ENCODE peak calls at places on chromosomes 6 and 20, in five cellular contexts. One of them, this sample, is unnamed.

GRCh38 chr6:20188630-20189075 is 23.6 kb downstream of the MBOAT1 start:
- DNase-seq in GM23248: peak
- DNase-seq in dorsolateral prefrontal cortex: no peak
- DNase-seq in stomach: no peak
- DNase-seq in heart left ventricle: no peak
- DNase-seq in this sample: no peak

GRCh38 chr6:86937219-86938079 is at the start of gene HTR1E:
- DNase-seq in dorsolateral prefrontal cortex: peak
- DNase-seq in stomach: peak
- DNase-seq in heart left ventricle: peak
- DNase-seq in GM23248: peak
- DNase-seq in this sample: peak

GRCh38 chr6:16270178-16270794 is 31.9 kb downstream of the GMPR start:
- DNase-seq in heart left ventricle: no peak
- DNase-seq in dorsolateral prefrontal cortex: no peak
- DNase-seq in GM23248: no peak
- DNase-seq in stomach: no peak
- DNase-seq in this sample: no peak

GRCh38 chr6:225121-225721 is 67.1 kb upstream of the DUSP22 start:
- DNase-seq in heart left ventricle: peak
- DNase-seq in GM23248: no peak
- DNase-seq in dorsolateral prefrontal cortex: no peak
- DNase-seq in stomach: no peak
- DNase-seq in this sample: no peak

GRCh38 chr6:154319231-154319858 is 37.3 kb downstream of the IPCEF1 start:
- DNase-seq in stomach: no peak
- DNase-seq in dorsolateral prefrontal cortex: no peak
- DNase-seq in GM23248: peak
- DNase-seq in heart left ventricle: no peak
- DNase-seq in this sample: no peak

GRCh38 chr20:41862023-41862422 is 243.8 kb upstream of the CHD6 start:
- DNase-seq in GM23248: no peak
- DNase-seq in stomach: no peak
- DNase-seq in heart left ventricle: no peak
- DNase-seq in dorsolateral prefrontal cortex: no peak
- DNase-seq in this sample: no peak

GRCh38 chr20:10708342-10709185 is 34.8 kb upstream of the JAG1 start:
- DNase-seq in dorsolateral prefrontal cortex: no peak
- DNase-seq in heart left ventricle: no peak
- DNase-seq in stomach: no peak
- DNase-seq in GM23248: peak
- DNase-seq in this sample: no peak

GRCh38 chr20:48416002-48416401 is 411.8 kb downstream of the PREX1 start:
- DNase-seq in stomach: no peak
- DNase-seq in GM23248: no peak
- DNase-seq in heart left ventricle: no peak
- DNase-seq in dorsolateral prefrontal cortex: no peak
- DNase-seq in this sample: no peak

GRCh38 chr20:17518339-17519052 is 12.7 kb downstream of the BFSP1 start:
- DNase-seq in GM23248: peak
- DNase-seq in dorsolateral prefrontal cortex: no peak
- DNase-seq in heart left ventricle: peak
- DNase-seq in stomach: no peak
- DNase-seq in this sample: peak

GRCh38 chr20:479487-479886 is 17.2 kb upstream of the TBC1D20 start:
- DNase-seq in dorsolateral prefrontal cortex: no peak
- DNase-seq in heart left ventricle: no peak
- DNase-seq in GM23248: no peak
- DNase-seq in stomach: no peak
- DNase-seq in this sample: no peak

GRCh38 chr20:18056174-18057105 is 1.3 kb downstream of the OVOL2 start:
- DNase-seq in stomach: peak
- DNase-seq in heart left ventricle: no peak
- DNase-seq in dorsolateral prefrontal cortex: no peak
- DNase-seq in GM23248: peak
- DNase-seq in this sample: no peak

GRCh38 chr6:97626586-97627441 is 343.8 kb upstream of the MMS22L start:
- DNase-seq in dorsolateral prefrontal cortex: no peak
- DNase-seq in GM23248: peak
- DNase-seq in stomach: no peak
- DNase-seq in heart left ventricle: no peak
- DNase-seq in this sample: no peak

GRCh38 chr6:35360349-35361138 is 18.2 kb downstream of the PPARD start:
- DNase-seq in stomach: no peak
- DNase-seq in dorsolateral prefrontal cortex: peak
- DNase-seq in heart left ventricle: peak
- DNase-seq in GM23248: peak
- DNase-seq in this sample: peak

GRCh38 chr20:7868108-7868507 is 72.2 kb downstream of the HAO1 start:
- DNase-seq in dorsolateral prefrontal cortex: no peak
- DNase-seq in heart left ventricle: no peak
- DNase-seq in GM23248: no peak
- DNase-seq in stomach: no peak
- DNase-seq in this sample: no peak

GRCh38 chr6:3297909-3298308 is 39.2 kb downstream of the PSMG4 start:
- DNase-seq in stomach: no peak
- DNase-seq in dorsolateral prefrontal cortex: peak
- DNase-seq in heart left ventricle: no peak
- DNase-seq in GM23248: no peak
- DNase-seq in this sample: no peak

GRCh38 chr6:90241229-90241873 is 55.3 kb downstream of the BACH2 start:
- DNase-seq in dorsolateral prefrontal cortex: no peak
- DNase-seq in stomach: no peak
- DNase-seq in GM23248: no peak
- DNase-seq in heart left ventricle: no peak
- DNase-seq in this sample: no peak

GRCh38 chr6:162468326-162468725 is 259.2 kb downstream of the PRKN start:
- DNase-seq in GM23248: peak
- DNase-seq in heart left ventricle: peak
- DNase-seq in stomach: no peak
- DNase-seq in dorsolateral prefrontal cortex: no peak
- DNase-seq in this sample: no peak

GRCh38 chr6:160259585-160259984 is 964 bp upstream of the SLC22A2 start:
- DNase-seq in dorsolateral prefrontal cortex: no peak
- DNase-seq in stomach: no peak
- DNase-seq in heart left ventricle: no peak
- DNase-seq in GM23248: no peak
- DNase-seq in this sample: no peak

GRCh38 chr20:34916774-34917354 is 38.7 kb downstream of the GSS start:
- DNase-seq in heart left ventricle: no peak
- DNase-seq in stomach: no peak
- DNase-seq in dorsolateral prefrontal cortex: no peak
- DNase-seq in GM23248: no peak
- DNase-seq in this sample: no peak

GRCh38 chr20:25017257-25017803 is 24.8 kb upstream of the APMAP start:
- DNase-seq in dorsolateral prefrontal cortex: peak
- DNase-seq in heart left ventricle: peak
- DNase-seq in stomach: peak
- DNase-seq in GM23248: no peak
- DNase-seq in this sample: no peak

GRCh38 chr6:134117409-134117808 is 65.0 kb upstream of the SLC2A12 start:
- DNase-seq in stomach: no peak
- DNase-seq in dorsolateral prefrontal cortex: no peak
- DNase-seq in GM23248: peak
- DNase-seq in heart left ventricle: no peak
- DNase-seq in this sample: no peak

GRCh38 chr6:15477746-15478145 is 185.1 kb downstream of the DTNBP1 start:
- DNase-seq in stomach: no peak
- DNase-seq in dorsolateral prefrontal cortex: no peak
- DNase-seq in GM23248: no peak
- DNase-seq in heart left ventricle: no peak
- DNase-seq in this sample: no peak

GRCh38 chr6:146027586-146028249 is 1.1 kb upstream of the GRM1 start:
- DNase-seq in GM23248: peak
- DNase-seq in dorsolateral prefrontal cortex: no peak
- DNase-seq in stomach: no peak
- DNase-seq in heart left ventricle: no peak
- DNase-seq in this sample: no peak

GRCh38 chr20:56781108-56781739 is 152.1 kb downstream of the TFAP2C start:
- DNase-seq in dorsolateral prefrontal cortex: no peak
- DNase-seq in stomach: no peak
- DNase-seq in GM23248: peak
- DNase-seq in heart left ventricle: no peak
- DNase-seq in this sample: no peak

GRCh38 chr6:3444276-3445088 is 12.4 kb downstream of the SLC22A23 start:
- DNase-seq in heart left ventricle: no peak
- DNase-seq in stomach: no peak
- DNase-seq in dorsolateral prefrontal cortex: no peak
- DNase-seq in GM23248: no peak
- DNase-seq in this sample: no peak

GRCh38 chr6:1945235-1945832 is 300.1 kb downstream of the GMDS start:
- DNase-seq in GM23248: no peak
- DNase-seq in dorsolateral prefrontal cortex: no peak
- DNase-seq in stomach: no peak
- DNase-seq in heart left ventricle: no peak
- DNase-seq in this sample: no peak

GRCh38 chr6:28541996-28542395 is 16.3 kb downstream of the GPX5 start:
- DNase-seq in heart left ventricle: no peak
- DNase-seq in stomach: no peak
- DNase-seq in GM23248: no peak
- DNase-seq in dorsolateral prefrontal cortex: no peak
- DNase-seq in this sample: no peak

GRCh38 chr6:28542440-28543293 is 17.0 kb downstream of the GPX5 start:
- DNase-seq in GM23248: peak
- DNase-seq in heart left ventricle: no peak
- DNase-seq in dorsolateral prefrontal cortex: no peak
- DNase-seq in stomach: no peak
- DNase-seq in this sample: peak

GRCh38 chr6:28545955-28546354 is 20.3 kb downstream of the GPX5 start:
- DNase-seq in dorsolateral prefrontal cortex: no peak
- DNase-seq in heart left ventricle: no peak
- DNase-seq in stomach: no peak
- DNase-seq in GM23248: no peak
- DNase-seq in this sample: no peak

GRCh38 chr6:28543671-28544131 is 18.0 kb downstream of the GPX5 start:
- DNase-seq in dorsolateral prefrontal cortex: no peak
- DNase-seq in stomach: no peak
- DNase-seq in heart left ventricle: no peak
- DNase-seq in GM23248: peak
- DNase-seq in this sample: peak

GRCh38 chr6:28544211-28544610 is 18.5 kb downstream of the GPX5 start:
- DNase-seq in stomach: no peak
- DNase-seq in GM23248: no peak
- DNase-seq in dorsolateral prefrontal cortex: no peak
- DNase-seq in heart left ventricle: no peak
- DNase-seq in this sample: no peak
- H3K27ac ChIP-seq in stomach: no peak
- H3K27ac ChIP-seq in GM23248: no peak
- H3K27ac ChIP-seq in dorsolateral prefrontal cortex: no peak
- H3K27ac ChIP-seq in heart left ventricle: no peak
- H3K27ac ChIP-seq in this sample: peak

DNA sequence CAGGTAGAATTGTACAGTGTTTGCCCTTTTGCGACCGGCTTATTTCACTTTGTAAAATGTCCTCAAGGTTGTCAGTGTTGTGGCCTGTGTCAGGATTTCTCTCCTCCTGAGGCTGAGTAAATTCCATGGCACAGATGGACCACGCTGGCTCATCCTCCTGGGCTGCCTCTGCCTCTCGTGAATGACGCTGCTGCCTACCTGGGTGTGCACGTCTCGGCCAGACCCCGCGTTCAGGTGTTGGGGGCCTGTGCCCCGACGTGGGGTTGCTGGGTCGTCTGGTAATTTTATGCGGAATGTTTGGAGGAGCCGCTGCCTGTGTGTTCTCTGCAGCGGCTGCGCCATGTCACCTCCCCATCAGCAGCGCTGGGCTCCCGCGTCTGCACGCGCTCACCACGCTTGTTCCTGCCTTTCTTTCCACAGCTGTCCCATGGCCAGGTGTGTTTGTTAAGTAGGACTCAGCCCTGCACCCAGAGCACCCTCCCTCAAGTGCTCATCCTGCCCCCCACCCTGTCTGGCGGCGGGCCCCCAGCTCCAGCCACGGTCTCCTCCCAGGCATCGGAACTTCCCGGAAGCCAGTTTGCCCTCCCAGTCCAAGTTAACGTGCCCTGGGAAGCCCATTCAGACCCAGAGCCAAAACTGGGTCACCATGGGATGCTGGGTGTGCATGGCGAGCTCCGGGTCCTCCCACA is 36.1 kb upstream of the CHRNA4 start:
- DNase-seq in dorsolateral prefrontal cortex: no peak
- DNase-seq in heart left ventricle: no peak
- DNase-seq in stomach: no peak
- DNase-seq in GM23248: no peak
- DNase-seq in this sample: no peak
- H3K27ac ChIP-seq in dorsolateral prefrontal cortex: no peak
- H3K27ac ChIP-seq in heart left ventricle: no peak
- H3K27ac ChIP-seq in stomach: no peak
- H3K27ac ChIP-seq in GM23248: no peak
- H3K27ac ChIP-seq in this sample: no peak

DNA sequence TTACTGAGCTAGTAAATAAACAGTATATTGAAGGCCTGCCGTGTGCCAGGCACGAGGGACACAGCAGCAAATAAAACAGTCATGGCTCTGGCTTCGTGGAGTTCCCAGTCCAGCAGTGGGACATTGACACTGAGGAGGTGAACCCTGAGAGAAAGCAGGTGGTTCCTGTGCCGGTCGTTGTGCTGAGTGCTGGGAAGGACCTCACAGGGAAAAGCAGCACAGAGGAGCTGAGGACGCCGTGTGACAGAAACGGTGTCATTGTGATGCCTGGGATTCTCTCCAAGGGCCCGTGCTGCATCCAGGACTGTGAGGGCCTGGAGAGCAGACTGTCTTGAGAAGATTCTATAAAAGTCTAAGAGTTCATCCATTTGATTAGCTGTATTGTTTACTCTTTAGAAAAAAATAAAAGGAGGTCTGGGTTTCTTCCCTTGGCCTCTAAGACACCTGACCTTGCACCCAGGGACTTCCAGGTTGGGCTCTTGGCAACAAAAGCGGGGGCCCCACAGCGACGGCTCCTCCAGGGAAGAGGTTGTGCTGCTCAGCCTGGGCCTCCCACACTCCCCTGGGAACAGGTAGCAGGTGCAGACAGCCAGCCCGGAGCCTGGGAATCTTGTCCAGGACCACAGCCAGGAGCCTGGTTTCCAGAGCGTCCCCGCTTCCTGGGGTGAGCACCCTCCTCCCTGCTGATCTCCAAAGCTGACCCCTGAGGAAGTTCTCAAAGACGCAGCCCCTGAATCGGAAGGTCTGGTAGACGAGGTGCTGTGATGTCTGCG is 251.2 kb upstream of the PMEPA1 start:
- DNase-seq in GM23248: no peak
- DNase-seq in dorsolateral prefrontal cortex: no peak
- DNase-seq in heart left ventricle: no peak
- DNase-seq in stomach: no peak
- DNase-seq in this sample: no peak
- H3K27ac ChIP-seq in GM23248: no peak
- H3K27ac ChIP-seq in dorsolateral prefrontal cortex: no peak
- H3K27ac ChIP-seq in heart left ventricle: no peak
- H3K27ac ChIP-seq in stomach: no peak
- H3K27ac ChIP-seq in this sample: no peak

DNA sequence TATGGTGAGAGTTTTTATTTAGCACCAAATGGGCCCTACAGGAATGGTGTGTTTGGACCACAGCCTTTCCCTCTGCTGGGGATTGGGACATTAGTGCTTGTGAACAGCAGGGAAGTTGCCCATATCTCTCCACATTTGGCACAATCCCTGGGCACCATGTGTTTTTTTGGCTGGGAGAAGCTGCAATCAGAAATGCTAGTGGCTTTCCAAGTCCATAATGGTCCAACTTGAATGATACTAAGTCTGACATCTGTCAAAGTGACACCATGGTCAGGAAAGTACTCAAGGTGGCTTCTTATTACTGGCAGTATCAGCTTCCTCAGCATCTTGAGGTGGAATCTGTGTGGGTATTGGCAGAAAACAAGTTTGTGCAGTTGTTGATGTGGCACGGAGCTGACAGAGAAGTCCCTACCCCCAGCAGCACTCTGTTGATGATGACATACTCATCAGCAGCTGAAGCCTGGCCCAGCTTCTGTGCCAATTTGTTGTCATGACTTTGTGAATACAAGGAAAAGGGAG is 53.0 kb downstream of the SASH1 start:
- DNase-seq in stomach: no peak
- DNase-seq in dorsolateral prefrontal cortex: no peak
- DNase-seq in GM23248: peak
- DNase-seq in heart left ventricle: peak
- DNase-seq in this sample: no peak
- H3K27ac ChIP-seq in stomach: no peak
- H3K27ac ChIP-seq in dorsolateral prefrontal cortex: peak
- H3K27ac ChIP-seq in GM23248: peak
- H3K27ac ChIP-seq in heart left ventricle: peak
- H3K27ac ChIP-seq in this sample: peak